ENCODE peak calls at places on chromosomes 13 and 19, in five cellular contexts. D is Calu3, Y is head of caudate nucleus, C is activated gamma-delta T cell, P is glutamatergic neuron. U is an unnamed sample.

GRCh38 chr13:40313269-40314200 is 352.9 kb downstream of the FOXO1 start:
- DNase-seq in D (no peak), P (no peak), Y (no peak), C (no peak), U (peak)

GRCh38 chr19:38228491-38229439 is 4.7 kb upstream of the DPF1 start:
- DNase-seq in Y (peak), D (no peak), C (no peak), P (peak), U (no peak)

GRCh38 chr13:99970761-99971575 is 599 bp downstream of the ZIC5 start:
- DNase-seq in D (no peak), Y (no peak), C (peak), P (no peak), U (no peak)

GRCh38 chr13:25192936-25193335 is 20.8 kb upstream of the AMER2 start:
- DNase-seq in Y (peak), P (no peak), C (no peak), D (no peak), U (no peak)

GRCh38 chr19:31625575-31625974 is 276.3 kb upstream of the TSHZ3 start:
- DNase-seq in P (no peak), Y (no peak), D (no peak), C (no peak), U (no peak)

GRCh38 chr19:15562861-15563260 is 52.2 kb upstream of the CYP4F8 start:
- DNase-seq in P (no peak), C (no peak), D (peak), Y (no peak), U (peak)

GRCh38 chr19:12194827-12195500 is 32.1 kb downstream of the ZNF136 start:
- DNase-seq in D (no peak), Y (peak), C (peak), P (peak), U (no peak)

GRCh38 chr19:51342631-51343569 is 961 bp upstream of the VSIG10L start:
- DNase-seq in P (no peak), C (no peak), D (no peak), Y (no peak), U (no peak)

GRCh38 chr13:83248751-83249150 is 633.5 kb downstream of the SLITRK1 start:
- DNase-seq in P (no peak), C (no peak), D (no peak), Y (no peak), U (no peak)